ENCODE peak calls at places on chromosomes 11 and 22, in five cellular contexts. E is Caco-2, W is WTC11, V is H9, Z is tibial nerve. I is an unnamed sample.

GRCh38 chr22:20386972-20387371 is 7.0 kb upstream of the ZNF74 start:
- DNase-seq in E (no peak), W (no peak), V (no peak), Z (no peak), I (no peak)

GRCh38 chr22:42314709-42315391 is 44.4 kb upstream of the TCF20 start:
- DNase-seq in E (no peak), Z (no peak), V (no peak), W (no peak), I (no peak)

GRCh38 chr22:25962711-25963110 is 206.6 kb upstream of the SEZ6L start:
- DNase-seq in E (no peak), V (no peak), Z (no peak), W (no peak), I (no peak)

GRCh38 chr22:44245438-44245837 is 64.7 kb downstream of the PARVG start:
- DNase-seq in W (no peak), E (no peak), Z (no peak), V (no peak), I (no peak)

GRCh38 chr11:116225236-116225635 is 547.6 kb downstream of the BUD13 start:
- DNase-seq in Z (no peak), E (no peak), V (no peak), W (no peak), I (no peak)

GRCh38 chr11:61151545-61152252 is 9.5 kb downstream of the VPS37C start:
- DNase-seq in Z (no peak), W (no peak), E (no peak), V (no peak), I (no peak)

GRCh38 chr11:16862733-16863132 is 124.3 kb downstream of the C11orf58 start:
- DNase-seq in E (no peak), W (no peak), V (no peak), Z (no peak), I (no peak)

GRCh38 chr22:44399906-44400762 is 87.4 kb upstream of the SHISAL1 start:
- DNase-seq in W (no peak), E (peak; percentile 20), V (peak; percentile 13), Z (no peak), I (no peak)

GRCh38 chr11:60734271-60734670 is 9.8 kb downstream of the MS4A18 start:
- DNase-seq in W (no peak), E (no peak), Z (no peak), V (no peak), I (no peak)

GRCh38 chr11:122367809-122368231 is 251.8 kb upstream of the BLID start:
- DNase-seq in W (no peak), V (no peak), E (peak; percentile 90), Z (peak; percentile 34), I (no peak)

GRCh38 chr22:25404556-25404922 is 159.9 kb upstream of the GRK3 start:
- DNase-seq in V (no peak), Z (no peak), E (no peak), W (no peak), I (no peak)

GRCh38 chr11:131977231-131977630 is 606.8 kb downstream of the NTM start:
- DNase-seq in W (no peak), Z (no peak), V (peak; percentile 39), E (no peak), I (no peak)

GRCh38 chr11:26134481-26135355 is 197.2 kb upstream of the ANO3 start:
- DNase-seq in E (no peak), W (no peak), Z (no peak), V (peak; percentile 35), I (peak; percentile 5)

GRCh38 chr22:49372111-49372529 is 455.6 kb downstream of the BRD1 start:
- DNase-seq in V (no peak), Z (peak; percentile 0), E (no peak), W (peak; percentile 4), I (no peak)

GRCh38 chr11:20042025-20042639 is 118.1 kb downstream of the DBX1 start:
- DNase-seq in V (no peak), W (no peak), E (no peak), Z (no peak), I (no peak)

GRCh38 chr22:46536559-46537220 is 730 bp downstream of the CELSR1 start:
- DNase-seq in V (no peak), E (no peak), W (peak; percentile 39), Z (no peak), I (peak; percentile 74)

GRCh38 chr22:46537221-46537945 is at the start of gene CELSR1:
- DNase-seq in V (peak; percentile 61), Z (no peak), E (peak; percentile 68), W (peak; percentile 58), I (peak; percentile 66)

GRCh38 chr22:46539169-46539568 is 1.7 kb upstream of the CELSR1 start:
- DNase-seq in E (peak; percentile 35), W (no peak), V (no peak), Z (no peak), I (no peak)

GRCh38 chr22:46538816-46539163 is 1.4 kb upstream of the CELSR1 start:
- DNase-seq in Z (no peak), W (no peak), E (peak; percentile 32), V (no peak), I (peak; percentile 59)

DNA sequence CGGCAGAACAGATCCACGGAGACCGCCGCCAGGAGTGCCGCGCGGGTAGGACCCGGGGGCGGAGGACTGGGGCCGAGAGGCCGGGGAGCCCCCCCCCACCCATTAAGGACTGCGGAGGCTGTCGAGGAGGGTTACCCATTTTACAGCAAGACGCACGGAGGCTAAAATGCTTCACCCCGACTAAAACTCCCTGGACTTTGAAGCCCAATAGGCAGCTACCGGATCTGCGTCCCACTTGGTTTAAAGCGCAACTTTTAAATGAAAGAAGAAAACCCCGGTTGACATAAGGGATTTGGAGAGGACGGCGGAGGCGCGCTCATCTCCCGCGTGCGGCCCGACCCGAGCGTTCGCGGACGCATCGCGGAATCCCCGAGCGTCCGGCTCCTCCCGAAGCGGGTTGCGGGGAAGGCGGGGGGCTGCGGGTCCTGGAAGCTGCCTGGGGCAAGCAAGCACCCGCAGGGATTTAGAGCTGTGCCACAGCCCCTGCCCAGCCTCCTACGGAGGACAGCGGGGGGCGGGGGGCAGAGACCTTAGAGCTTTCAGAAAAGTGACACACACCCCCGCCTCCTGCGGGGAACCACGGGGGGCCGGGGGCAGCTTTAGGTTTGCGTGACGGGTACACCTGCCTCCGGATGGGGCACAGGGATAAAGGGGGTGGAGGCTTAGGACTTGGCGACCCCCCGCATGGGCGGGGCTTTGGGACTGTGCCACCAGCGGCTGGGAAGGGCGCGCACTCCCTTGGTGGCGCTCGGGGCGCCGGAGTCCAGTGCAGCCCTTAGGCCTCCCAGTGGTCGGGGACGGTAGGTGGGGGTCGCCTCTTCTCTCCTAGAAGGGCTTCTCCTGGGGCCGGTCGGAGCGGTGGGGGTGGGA is 761 bp upstream of the CELSR1 start:
- DNase-seq in W (peak; percentile 57), V (peak; percentile 61), Z (no peak), E (no peak), I (peak; percentile 59)
- TF ChIP-seq CTCF in W (no peak), V (peak; percentile 45), Z (no peak), E (peak; percentile 24), I (no peak)

DNA sequence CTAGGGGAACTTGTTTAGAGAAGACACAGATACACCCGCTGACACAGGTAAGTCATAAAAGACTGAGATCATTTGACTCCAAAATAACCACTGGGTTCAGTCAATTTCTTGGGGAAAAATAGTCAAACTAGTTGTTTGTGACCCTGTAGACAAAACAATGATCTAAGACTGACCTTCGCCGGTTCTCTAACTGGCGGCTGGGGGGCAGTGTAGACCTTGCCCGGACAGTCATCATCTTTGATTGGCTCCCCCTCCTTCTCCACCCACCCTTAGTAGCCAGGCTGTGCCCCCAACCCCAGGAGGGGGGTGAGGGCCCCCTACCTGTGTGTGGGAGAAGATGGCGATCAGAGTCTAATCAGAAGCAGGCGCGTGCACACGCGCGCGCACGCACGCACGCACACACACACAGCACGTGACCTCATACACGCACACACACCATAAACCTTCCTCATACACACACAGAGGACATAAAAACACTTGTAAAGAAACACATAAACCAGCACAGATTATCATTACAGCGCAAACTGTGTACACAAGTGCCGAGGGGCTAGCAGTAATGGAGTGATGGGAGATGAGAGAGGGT is 12.4 kb downstream of the NECTIN1 start:
- DNase-seq in V (no peak), Z (no peak), W (no peak), E (no peak), I (no peak)
- TF ChIP-seq CTCF in V (no peak), Z (no peak), W (no peak), E (no peak), I (no peak)

GRCh38 chr11:124759268-124760204 is 2.6 kb downstream of the ESAM start:
- DNase-seq in W (peak; percentile 40), V (peak; percentile 49), Z (no peak), E (no peak), I (peak; percentile 60)

GRCh38 chr11:124757320-124757719 is 4.8 kb downstream of the ESAM start:
- DNase-seq in Z (no peak), V (no peak), W (no peak), E (no peak), I (no peak)

GRCh38 chr11:124760205-124760652 is 1.9 kb downstream of the ESAM start:
- DNase-seq in Z (no peak), V (peak; percentile 36), W (peak; percentile 28), E (no peak), I (peak; percentile 77)

GRCh38 chr11:124756753-124757227 is 4.7 kb upstream of the VSIG2 start:
- DNase-seq in V (no peak), E (no peak), W (no peak), Z (no peak), I (peak; percentile 6)

DNA sequence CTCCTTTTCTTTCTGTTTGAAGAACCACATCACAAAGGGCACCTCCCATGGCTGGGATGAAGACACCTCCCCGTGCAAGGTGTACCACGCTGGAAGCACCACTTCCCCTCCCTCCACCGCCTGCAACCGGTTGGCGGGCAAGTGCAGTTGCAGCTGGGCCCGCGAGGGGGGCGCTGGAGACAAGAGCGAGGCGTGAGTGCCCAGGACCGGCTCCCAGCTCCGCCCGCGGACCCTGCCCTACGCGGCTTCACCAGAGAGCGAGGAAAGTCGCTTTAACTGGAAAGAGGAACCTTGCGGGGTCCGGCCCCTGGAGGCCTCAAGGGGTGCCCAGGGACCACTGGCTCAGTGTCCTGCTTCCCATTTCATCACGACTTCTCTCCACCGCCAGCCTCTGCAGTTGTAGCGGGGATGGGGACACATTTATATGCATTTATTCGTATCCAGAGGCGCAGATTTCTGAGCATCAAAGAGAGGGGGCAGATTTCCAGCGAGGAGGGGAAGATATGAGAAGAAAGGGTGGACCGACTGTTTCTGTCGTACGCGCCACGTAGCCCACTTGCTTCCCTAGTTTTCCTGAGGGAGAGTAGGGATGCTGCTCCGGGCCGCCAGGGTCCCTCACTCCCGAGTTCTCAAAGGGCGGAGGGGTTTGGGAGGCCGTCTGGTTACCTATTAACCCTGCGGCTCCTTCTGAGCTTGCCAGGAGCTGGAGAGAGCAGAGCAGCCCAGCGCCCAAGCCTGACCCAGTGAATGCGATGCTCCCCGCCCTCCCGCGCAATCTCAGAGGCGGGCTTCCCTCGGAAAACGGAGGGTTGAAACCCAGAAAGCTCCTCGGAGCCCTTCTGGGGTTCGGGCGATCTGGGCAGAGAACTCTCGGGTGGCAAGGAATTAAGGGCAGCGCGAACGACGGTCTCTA is 3.5 kb downstream of the ESAM start:
- DNase-seq in W (peak; percentile 95), Z (peak; percentile 59), V (peak; percentile 96), E (peak; percentile 93), I (peak; percentile 88)
- TF ChIP-seq CTCF in W (peak; percentile 44), Z (peak; percentile 76), V (peak; percentile 81), E (peak; percentile 97), I (peak; percentile 81)

GRCh38 chr11:68130121-68130520 is 8.9 kb upstream of the CHKA start:
- DNase-seq in V (no peak), Z (no peak), E (no peak), W (no peak), I (no peak)

GRCh38 chr11:68125164-68125563 is 4.0 kb upstream of the CHKA start:
- DNase-seq in W (no peak), E (no peak), Z (no peak), V (no peak), I (peak; percentile 11)

GRCh38 chr11:68122936-68123539 is 1.9 kb upstream of the CHKA start:
- DNase-seq in V (peak; percentile 54), W (no peak), E (peak; percentile 91), Z (no peak), I (peak; percentile 11)

GRCh38 chr11:68127791-68128681 is 6.8 kb upstream of the CHKA start:
- DNase-seq in V (peak; percentile 98), E (peak; percentile 99), Z (no peak), W (peak; percentile 97), I (no peak)

GRCh38 chr11:68128682-68129327 is 7.6 kb upstream of the CHKA start:
- DNase-seq in E (peak; percentile 97), V (peak; percentile 74), W (peak; percentile 53), Z (no peak), I (no peak)
- TF ChIP-seq CTCF in E (no peak), V (no peak), W (no peak), Z (no peak), I (no peak)